ENCODE peak calls at places on chromosomes 16 and 17, in four cellular contexts. N is cardiac muscle cell, K is endothelial cell of umbilical vein, Q is tibial nerve. U is an unnamed sample.

GRCh38 chr17:1180958-1181768 is 1.4 kb upstream of the ABR start:
- DNase-seq in N (no peak), K (no peak), Q (no peak), U (no peak)

GRCh38 chr16:73172621-73173312 is 124.8 kb upstream of the ZFHX3 start:
- DNase-seq in N (peak; percentile 97), K (peak; percentile 98), Q (peak; percentile 69), U (peak; percentile 93)

GRCh38 chr17:37493249-37494027 is 3.7 kb downstream of the DUSP14 start:
- DNase-seq in N (peak; percentile 56), K (no peak), Q (no peak), U (no peak)

GRCh38 chr17:40323731-40324650 is 15.0 kb downstream of the RARA start:
- DNase-seq in N (peak; percentile 83), K (peak; percentile 79), Q (no peak), U (peak; percentile 89)

GRCh38 chr17:68884888-68885287 is 70.3 kb downstream of the ABCA8 start:
- DNase-seq in N (no peak), K (no peak), Q (no peak), U (no peak)

GRCh38 chr17:68352041-68352440 is 60.7 kb downstream of the ARSG start:
- DNase-seq in N (no peak), K (no peak), Q (no peak), U (no peak)

GRCh38 chr17:66494023-66494803 is 191.8 kb downstream of the PRKCA start:
- DNase-seq in N (peak; percentile 85), K (peak; percentile 66), Q (no peak), U (no peak)

GRCh38 chr17:80671039-80671822 is 126.6 kb downstream of the RPTOR start:
- DNase-seq in N (no peak), K (peak; percentile 58), Q (no peak), U (peak; percentile 41)

GRCh38 chr16:84963046-84963445 is 48.3 kb downstream of the ZDHHC7 start:
- DNase-seq in N (no peak), K (no peak), Q (no peak), U (no peak)

GRCh38 chr16:55257971-55258613 is 65.9 kb upstream of the IRX6 start:
- DNase-seq in N (peak; percentile 61), K (peak; percentile 53), Q (no peak), U (peak; percentile 66)

GRCh38 chr17:68399638-68400403 is 57.5 kb downstream of the WIPI1 start:
- DNase-seq in N (peak; percentile 77), K (peak; percentile 42), Q (no peak), U (no peak)

GRCh38 chr16:52953215-52953614 is 99.5 kb downstream of the CHD9NB start:
- DNase-seq in N (no peak), K (no peak), Q (no peak), U (no peak)

GRCh38 chr17:41065829-41066624 is at the start of gene KRTAP2-4:
- DNase-seq in N (peak; percentile 47), K (no peak), Q (no peak), U (no peak)

GRCh38 chr16:71703324-71703723 is 21.2 kb downstream of the PHLPP2 start:
- DNase-seq in N (no peak), K (no peak), Q (no peak), U (no peak)

GRCh38 chr17:65530985-65531507 is 30.4 kb downstream of the AXIN2 start:
- DNase-seq in N (peak; percentile 98), K (no peak), Q (no peak), U (no peak)

GRCh38 chr16:23377071-23377931 is 75.2 kb downstream of the SCNN1B start:
- DNase-seq in N (no peak), K (no peak), Q (no peak), U (peak; percentile 38)

GRCh38 chr16:3021449-3022207 is 1.5 kb downstream of the TNFRSF12A start:
- DNase-seq in N (peak; percentile 89), K (peak; percentile 65), Q (peak; percentile 56), U (peak; percentile 96)

GRCh38 chr16:57469917-57470470 is 7.5 kb downstream of the POLR2C start:
- DNase-seq in N (no peak), K (no peak), Q (no peak), U (peak; percentile 25)

GRCh38 chr17:44348234-44348987 is 3.3 kb downstream of the GRN start:
- DNase-seq in N (no peak), K (no peak), Q (no peak), U (peak; percentile 78)

GRCh38 chr16:84618428-84619102 is 687 bp upstream of the COTL1 start:
- DNase-seq in N (peak; percentile 94), K (peak; percentile 87), Q (no peak), U (peak; percentile 70)

GRCh38 chr16:31455601-31456314 is 3.5 kb upstream of the ARMC5 start:
- DNase-seq in N (peak; percentile 39), K (peak; percentile 24), Q (no peak), U (no peak)

GRCh38 chr16:15952265-15952711 is 2.9 kb downstream of the ABCC1 start:
- DNase-seq in N (no peak), K (peak; percentile 62), Q (no peak), U (peak; percentile 56)

GRCh38 chr16:27237229-27238015 is 31.1 kb downstream of the NSMCE1 start:
- DNase-seq in N (peak; percentile 48), K (peak; percentile 80), Q (no peak), U (no peak)

GRCh38 chr16:31128711-31129567 is 6.6 kb downstream of the PRSS8 start:
- DNase-seq in N (no peak), K (no peak), Q (no peak), U (peak; percentile 70)

GRCh38 chr16:72901012-72901411 is 146.9 kb downstream of the ZFHX3 start:
- DNase-seq in N (no peak), K (no peak), Q (no peak), U (no peak)

GRCh38 chr16:31452631-31453106 is 6.6 kb upstream of the ARMC5 start:
- DNase-seq in N (peak; percentile 92), K (peak; percentile 25), Q (no peak), U (no peak)

GRCh38 chr16:65663774-65664173 is 541.9 kb upstream of the CDH11 start:
- DNase-seq in N (no peak), K (no peak), Q (no peak), U (no peak)

GRCh38 chr16:55370762-55371482 is 46.9 kb downstream of the IRX6 start:
- DNase-seq in N (peak; percentile 45), K (no peak), Q (peak; percentile 47), U (peak; percentile 85)

GRCh38 chr17:6233856-6234255 is 163.7 kb downstream of the WSCD1 start:
- DNase-seq in N (no peak), K (no peak), Q (no peak), U (no peak)

GRCh38 chr16:66901626-66902025 is 17.1 kb downstream of the CDH16 start:
- DNase-seq in N (no peak), K (no peak), Q (no peak), U (peak; percentile 62)

GRCh38 chr16:70644763-70645597 is 1.4 kb upstream of the IL34 start:
- DNase-seq in N (no peak), K (no peak), Q (no peak), U (no peak)

GRCh38 chr17:47967607-47968252 is 3.2 kb upstream of the CDK5RAP3 start:
- DNase-seq in N (peak; percentile 70), K (no peak), Q (no peak), U (no peak)

GRCh38 chr17:82217530-82218204 is 5.0 kb upstream of the CCDC57 start:
- DNase-seq in N (peak; percentile 96), K (peak; percentile 79), Q (no peak), U (peak; percentile 94)

GRCh38 chr16:74521691-74522090 is 85.2 kb downstream of the GLG1 start:
- DNase-seq in N (peak; percentile 49), K (no peak), Q (no peak), U (no peak)

GRCh38 chr16:24609740-24610420 is 70.5 kb downstream of the RBBP6 start:
- DNase-seq in N (peak; percentile 81), K (peak; percentile 66), Q (peak; percentile 42), U (peak; percentile 65)

GRCh38 chr16:73036074-73036826 is 11.7 kb downstream of the ZFHX3 start:
- DNase-seq in N (no peak), K (no peak), Q (no peak), U (no peak)

GRCh38 chr17:82863941-82864720 is 24.3 kb upstream of the ZNF750 start:
- DNase-seq in N (peak; percentile 73), K (peak; percentile 40), Q (no peak), U (peak; percentile 67)

GRCh38 chr16:6836771-6837170 is 495.9 kb upstream of the RBFOX1 start:
- DNase-seq in N (no peak), K (no peak), Q (no peak), U (no peak)

GRCh38 chr17:49292901-49293300 is 62.3 kb upstream of the PHOSPHO1 start:
- DNase-seq in N (no peak), K (no peak), Q (no peak), U (no peak)
- H3K27ac ChIP-seq in N (no peak overlapping the region), K (no peak overlapping the region), Q (no peak overlapping the region), U (no peak overlapping the region)

GRCh38 chr17:42129109-42129837 is 6.7 kb downstream of the HSPB9 start:
- DNase-seq in N (no peak), K (no peak), Q (no peak), U (peak; percentile 85)
- H3K27ac ChIP-seq in N (no peak overlapping the region), K (no peak overlapping the region), Q (no peak overlapping the region), U (no peak overlapping the region)

DNA sequence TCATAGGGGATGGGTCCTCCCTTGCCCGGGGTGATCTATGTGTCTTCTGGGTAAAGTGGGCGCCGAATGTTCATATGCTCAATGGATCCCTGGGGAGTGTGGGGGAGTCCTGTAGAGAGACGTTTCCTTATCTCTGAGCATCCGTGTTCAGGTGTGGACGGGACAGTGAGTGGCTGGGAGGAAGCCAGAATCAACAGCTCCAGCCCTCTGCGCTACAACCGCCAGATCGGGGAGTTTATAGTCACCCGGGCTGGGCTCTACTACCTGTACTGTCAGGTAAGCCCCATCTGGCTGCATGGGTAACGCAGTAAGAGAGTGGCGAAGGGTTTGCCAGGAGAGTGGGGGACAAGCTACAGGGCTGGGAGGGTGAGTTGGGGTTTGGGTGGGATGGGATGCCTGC is 1.9 kb upstream of the TNFSF13 start:
- DNase-seq in N (no peak), K (no peak), Q (no peak), U (no peak)
- H3K27ac ChIP-seq in N (no peak overlapping the region), K (no peak overlapping the region), Q (peak overlapping the region; percentile 94), U (no peak overlapping the region)

DNA sequence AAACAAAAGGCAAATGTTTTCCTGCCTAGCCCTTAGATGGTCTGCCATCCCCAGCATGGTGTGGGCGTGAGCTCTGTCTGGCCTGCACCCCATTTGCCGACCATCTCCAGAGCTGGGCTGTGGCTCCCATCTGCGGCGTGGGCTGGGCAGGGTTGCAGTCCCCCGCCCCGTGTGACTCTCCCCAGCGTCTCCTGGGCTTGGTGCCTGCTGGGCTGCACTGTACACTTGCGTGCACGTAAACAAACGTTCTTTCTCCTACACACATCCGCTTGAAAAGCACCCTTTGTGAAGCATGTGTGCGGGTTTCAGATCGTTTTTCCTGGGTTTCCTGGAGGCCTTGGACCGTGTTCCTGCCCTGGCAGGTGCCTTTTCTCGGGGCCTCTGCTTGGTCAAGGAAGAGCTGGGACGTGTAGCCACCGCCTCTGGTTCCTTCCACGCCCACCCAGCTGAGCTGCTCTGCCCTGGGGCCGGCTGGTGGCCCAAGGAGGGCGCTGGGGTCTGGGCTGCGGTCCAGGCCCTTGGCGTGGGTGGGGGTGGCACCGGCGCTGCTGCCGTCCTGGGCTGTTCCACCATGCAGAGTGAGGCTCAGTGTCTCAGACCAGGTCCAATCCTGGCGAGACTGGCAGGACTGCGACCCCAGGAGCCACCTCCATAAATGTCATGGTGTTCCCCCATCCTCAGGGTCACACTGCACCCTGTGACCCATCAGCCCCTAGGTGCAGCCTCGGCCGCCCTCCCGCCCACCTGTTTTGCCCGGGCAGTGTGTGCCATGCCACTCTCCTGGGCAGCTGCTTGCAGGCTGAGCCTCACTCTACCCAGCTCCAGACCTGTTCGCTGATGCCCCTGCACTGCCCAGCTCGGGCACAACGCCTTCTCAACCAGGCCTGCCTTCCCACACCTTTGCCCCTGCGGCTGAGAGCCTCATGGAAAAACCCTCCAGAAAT is 9.9 kb upstream of the BAIAP3 start:
- DNase-seq in N (no peak), K (no peak), Q (no peak), U (no peak)
- H3K27ac ChIP-seq in N (no peak overlapping the region), K (no peak overlapping the region), Q (no peak overlapping the region), U (no peak overlapping the region)

GRCh38 chr16:81465375-81465943 is 20.9 kb downstream of the CMIP start:
- DNase-seq in N (no peak), K (no peak), Q (no peak), U (no peak)
- H3K27ac ChIP-seq in N (no peak overlapping the region), K (no peak overlapping the region), Q (no peak overlapping the region), U (no peak overlapping the region)